ENCODE peak calls at places on chromosomes 13 and 19, in ten cellular contexts. K is left colon; Z is activated CD4-positive, alpha-beta memory T cell treated with anti-CD3 and anti-CD28 coated beads for 36 hours; A is myocyte; T is sigmoid colon; M is MM.1S; Y is pulmonary artery endothelial cell; Q is GM23248; N is SHP77; C is stromal cell of bone marrow. J is an unnamed sample.

GRCh38 chr13:40668335-40668734 is 1.9 kb upstream of the FOXO1 start:
- DNase-seq in Y (no peak), C (no peak), A (peak), T (peak), Q (peak), M (peak), K (peak), N (no peak), Z (peak), J (no peak)

GRCh38 chr13:110306340-110306959 is 507 bp downstream of the COL4A1 start:
- DNase-seq in M (no peak), Z (no peak), A (peak), Q (peak), C (no peak), T (peak), N (no peak), K (no peak), Y (no peak), J (no peak)

GRCh38 chr13:76972430-76972829 is 19.5 kb upstream of the CLN5 start:
- DNase-seq in Z (no peak), C (no peak), Q (no peak), N (no peak), Y (no peak), K (no peak), T (no peak), M (no peak), A (no peak), J (no peak)

GRCh38 chr19:12668937-12669271 is 2.3 kb downstream of the WDR83 start:
- DNase-seq in Q (peak), C (peak), M (peak), A (peak), Z (peak), N (no peak), Y (no peak), K (peak), T (peak), J (no peak)

GRCh38 chr13:32881792-32882175 is 134.4 kb upstream of the KL start:
- DNase-seq in Y (no peak), T (no peak), A (peak), K (no peak), Z (no peak), M (no peak), N (peak), C (no peak), Q (no peak), J (no peak)

GRCh38 chr19:35748106-35749020 is at the start of gene LIN37:
- DNase-seq in Z (peak), C (peak), A (peak), M (peak), Y (peak), N (peak), T (peak), Q (peak), K (peak), J (peak)

GRCh38 chr13:78401833-78402232 is 201.5 kb downstream of the POU4F1 start:
- DNase-seq in Z (no peak), T (no peak), M (no peak), C (no peak), N (no peak), Q (no peak), K (no peak), Y (no peak), A (no peak), J (no peak)

GRCh38 chr13:24746618-24747247 is 17.2 kb upstream of the RNF17 start:
- DNase-seq in Z (no peak), A (no peak), T (no peak), Q (peak), N (no peak), M (no peak), K (no peak), C (no peak), Y (no peak), J (no peak)

GRCh38 chr19:51733742-51734522 is 10.1 kb upstream of the HAS1 start:
- DNase-seq in Y (no peak), C (no peak), K (no peak), Q (no peak), M (no peak), T (no peak), A (no peak), Z (no peak), N (no peak), J (no peak)

GRCh38 chr13:99916366-99917103 is 55.0 kb downstream of the ZIC5 start:
- DNase-seq in C (peak), K (no peak), Y (peak), Z (no peak), M (peak), A (peak), N (peak), T (no peak), Q (peak), J (no peak)

GRCh38 chr13:110756268-110756667 is 42.8 kb downstream of the ING1 start:
- DNase-seq in K (no peak), M (no peak), C (no peak), Z (no peak), A (no peak), N (no peak), Y (no peak), T (no peak), Q (peak), J (no peak)

GRCh38 chr19:38210458-38210987 is 13.5 kb downstream of the DPF1 start:
- DNase-seq in N (peak), K (peak), Y (no peak), Z (no peak), C (no peak), Q (peak), M (no peak), A (peak), T (peak), J (peak)

GRCh38 chr19:35790981-35791813 is 15.8 kb downstream of the ARHGAP33 start:
- DNase-seq in N (peak), M (no peak), C (no peak), Z (peak), K (no peak), A (no peak), Y (no peak), T (peak), Q (no peak), J (no peak)

J was measured in amygdala.